ENCODE peak calls at places on chromosomes 4 and X, in ten cellular contexts. D is glutamatergic neuron, M is heart left ventricle, Q is GM23338, G is uterus, U is right lobe of liver, A is esophagus squamous epithelium, K is neural progenitor cell, T is RWPE1, F is transverse colon. N is an unnamed sample.

GRCh38 chrX:119622356-119623232 is 16.4 kb upstream of the NKRF start:
- DNase-seq in D (no peak), M (peak; percentile 46), Q (no peak), G (no peak), U (no peak), A (no peak), K (no peak), T (no peak), F (peak; percentile 33), N (no peak)

GRCh38 chr4:110516106-110516922 is 40.4 kb downstream of the ENPEP start:
- DNase-seq in D (peak; percentile 81), M (peak; percentile 52), Q (peak; percentile 92), G (peak; percentile 52), U (peak; percentile 85), A (no peak), K (peak; percentile 73), T (peak; percentile 76), F (peak; percentile 88), N (peak; percentile 76)

GRCh38 chrX:1502241-1502640 is 34.7 kb downstream of the P2RY8 start:
- DNase-seq in D (no peak), M (no peak), Q (no peak), G (peak; percentile 5), U (peak; percentile 26), A (no peak), K (no peak), T (no peak), F (peak; percentile 44), N (no peak)

GRCh38 chr4:173189117-173189693 is 20.6 kb downstream of the GALNT7 start:
- DNase-seq in D (no peak), M (no peak), Q (no peak), G (no peak), U (no peak), A (no peak), K (no peak), T (no peak), F (no peak), N (no peak)

GRCh38 chrX:13001097-13001496 is 26.2 kb downstream of the TMSB4X start:
- DNase-seq in D (no peak), M (no peak), Q (no peak), G (no peak), U (no peak), A (no peak), K (no peak), T (no peak), F (no peak), N (no peak)

GRCh38 chr4:43456383-43456782 is 563.9 kb downstream of the GRXCR1 start:
- DNase-seq in D (no peak), M (no peak), Q (no peak), G (no peak), U (no peak), A (no peak), K (no peak), T (peak; percentile 23), F (no peak), N (no peak)

GRCh38 chrX:13064599-13065143 is 20.3 kb upstream of the FAM9C start:
- DNase-seq in D (no peak), M (no peak), Q (no peak), G (no peak), U (no peak), A (no peak), K (no peak), T (no peak), F (no peak), N (no peak)

GRCh38 chr4:78691971-78692814 is 84.0 kb upstream of the BMP2K start:
- DNase-seq in D (no peak), M (peak; percentile 29), Q (no peak), G (no peak), U (no peak), A (no peak), K (no peak), T (no peak), F (no peak), N (no peak)

GRCh38 chrX:68832101-68832416 is 3.2 kb downstream of the EFNB1 start:
- DNase-seq in D (no peak), M (peak; percentile 43), Q (peak; percentile 24), G (peak; percentile 51), U (no peak), A (no peak), K (peak; percentile 41), T (no peak), F (peak; percentile 60), N (no peak)

GRCh38 chr4:86446996-86447395 is 87.1 kb upstream of the MAPK10 start:
- DNase-seq in D (no peak), M (no peak), Q (no peak), G (no peak), U (no peak), A (no peak), K (no peak), T (no peak), F (no peak), N (no peak)

GRCh38 chr4:148704291-148704690 is 262.1 kb upstream of the NR3C2 start:
- DNase-seq in D (no peak), M (no peak), Q (peak; percentile 47), G (no peak), U (no peak), A (no peak), K (peak; percentile 12), T (no peak), F (no peak), N (no peak)
- TF ChIP-seq CTCF in D (no peak), M (peak; percentile 21), Q (peak; percentile 59), G (no peak), U (no peak), A (no peak), K (peak; percentile 38), T (no peak), F (no peak), N (no peak)

DNA sequence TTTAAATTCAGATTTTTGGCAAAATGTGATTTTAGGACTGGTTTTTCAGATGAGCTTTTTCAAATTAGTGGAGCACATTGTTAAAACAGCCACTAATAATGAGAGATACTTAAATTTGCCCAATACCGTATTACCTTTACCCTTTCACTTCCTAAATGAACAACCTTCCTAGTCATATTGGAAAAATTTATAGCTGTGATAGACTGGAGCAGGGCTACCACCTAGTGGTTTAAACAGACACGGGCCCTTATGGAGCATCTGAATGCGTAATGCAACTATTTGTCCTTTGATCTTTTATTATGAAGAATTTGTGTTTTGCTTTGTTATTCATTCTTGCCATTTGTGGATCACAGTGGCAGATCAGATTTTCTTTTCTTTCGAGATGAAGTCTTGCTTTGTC is 72.7 kb downstream of the KDM6A start:
- DNase-seq in D (no peak), M (no peak), Q (peak; percentile 42), G (no peak), U (no peak), A (no peak), K (no peak), T (no peak), F (no peak), N (no peak)
- TF ChIP-seq CTCF in D (no peak), M (no peak), Q (peak; percentile 49), G (no peak), U (peak; percentile 45), A (no peak), K (peak; percentile 21), T (no peak), F (no peak), N (no peak)

GRCh38 chr4:147408189-147408588 is 72.7 kb upstream of the EDNRA start:
- DNase-seq in D (no peak), M (peak; percentile 18), Q (no peak), G (no peak), U (no peak), A (no peak), K (no peak), T (no peak), F (no peak), N (no peak)

GRCh38 chr4:147409350-147409749 is 71.5 kb upstream of the EDNRA start:
- DNase-seq in D (no peak), M (no peak), Q (no peak), G (no peak), U (no peak), A (no peak), K (no peak), T (no peak), F (no peak), N (no peak)

DNA sequence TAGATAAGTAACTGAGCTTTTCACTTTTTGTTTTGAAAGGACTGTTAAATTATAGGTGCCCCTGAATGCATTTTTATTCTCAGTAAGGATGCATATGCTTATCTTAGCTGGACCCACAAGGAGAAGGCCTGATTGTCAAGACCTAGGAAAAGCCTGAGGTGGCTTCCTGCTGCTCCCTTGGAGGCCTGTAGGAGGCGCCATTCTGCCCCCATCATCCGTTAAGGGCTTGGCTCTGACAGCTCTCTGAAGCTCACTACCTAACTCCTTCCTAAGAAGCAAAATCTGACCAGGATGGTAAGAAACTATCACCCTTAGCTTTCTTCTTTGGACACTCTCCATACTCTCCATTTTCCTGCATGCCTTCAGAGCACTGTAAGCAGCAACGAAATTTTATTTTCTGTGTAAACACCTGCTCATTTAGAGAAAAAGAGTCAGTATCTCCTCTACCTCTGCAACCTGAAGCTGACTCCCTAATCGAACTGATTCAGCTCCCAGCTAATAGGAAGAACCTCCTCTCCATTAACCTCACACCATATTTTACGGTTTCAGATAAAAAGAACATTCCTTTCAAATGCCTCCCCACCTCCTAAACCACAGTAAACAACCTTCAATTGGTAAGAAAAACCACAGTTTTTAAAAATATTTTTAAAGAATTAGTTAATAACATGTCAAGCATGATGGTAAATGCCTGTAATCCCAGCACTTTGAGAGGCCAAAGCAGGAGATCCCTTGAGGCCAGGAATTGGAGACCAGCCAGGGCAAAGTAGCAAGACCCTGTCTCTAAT is 73.4 kb upstream of the EDNRA start:
- DNase-seq in D (no peak), M (peak; percentile 29), Q (peak; percentile 37), G (no peak), U (no peak), A (no peak), K (peak; percentile 12), T (no peak), F (no peak), N (no peak)
- TF ChIP-seq CTCF in D (peak; percentile 42), M (no peak), Q (peak; percentile 88), G (no peak), U (no peak), A (no peak), K (peak; percentile 67), T (no peak), F (no peak), N (peak; percentile 28)

GRCh38 chr4:154545689-154546088 is 4.5 kb downstream of the PLRG1 start:
- DNase-seq in D (no peak), M (no peak), Q (no peak), G (no peak), U (no peak), A (no peak), K (no peak), T (no peak), F (no peak), N (no peak)
- TF ChIP-seq CTCF in D (no peak), M (no peak), Q (peak; percentile 10), G (no peak), U (no peak), A (no peak), K (no peak), T (no peak), F (no peak), N (no peak)

GRCh38 chr4:24988776-24989175 is 42.0 kb downstream of the LGI2 start:
- DNase-seq in D (no peak), M (no peak), Q (peak; percentile 86), G (no peak), U (no peak), A (no peak), K (peak; percentile 61), T (peak; percentile 32), F (no peak), N (no peak)
- TF ChIP-seq CTCF in D (no peak), M (peak; percentile 49), Q (peak; percentile 97), G (no peak), U (peak; percentile 27), A (peak; percentile 20), K (peak; percentile 69), T (no peak), F (no peak), N (no peak)

GRCh38 chr4:38166082-38166481 is 205.9 kb downstream of the PTTG2 start:
- DNase-seq in D (no peak), M (no peak), Q (peak; percentile 48), G (no peak), U (no peak), A (no peak), K (no peak), T (no peak), F (no peak), N (no peak)
- TF ChIP-seq CTCF in D (no peak), M (no peak), Q (peak; percentile 79), G (no peak), U (peak; percentile 18), A (no peak), K (peak; percentile 34), T (no peak), F (no peak), N (no peak)

N was measured in nephron progenitor cell.